ENCODE peak calls at places on chromosomes 1 and 21, in ten cellular contexts. P is esophagus squamous epithelium, O is spleen, Z is body of pancreas, N is transverse colon, E is A549, K is prostate gland, T is ovary, A is tibial nerve, D is GM12878. Q is an unnamed sample.

GRCh38 chr1:76546354-76546933 is 320.8 kb upstream of the ST6GALNAC5 start:
- DNase-seq in P (no peak), O (no peak), Z (no peak), N (no peak), E (no peak), K (no peak), T (no peak), A (no peak), D (no peak), Q (no peak)

GRCh38 chr1:54153548-54154439 is 994 bp upstream of the CDCP2 start:
- DNase-seq in P (no peak), O (peak; percentile 47), Z (peak; percentile 81), N (peak; percentile 55), E (no peak), K (peak; percentile 74), T (no peak), A (peak; percentile 53), D (no peak), Q (peak; percentile 90)

GRCh38 chr1:92367496-92367895 is 68.6 kb downstream of the RPAP2 start:
- DNase-seq in P (no peak), O (no peak), Z (no peak), N (no peak), E (no peak), K (no peak), T (no peak), A (no peak), D (no peak), Q (no peak)

GRCh38 chr21:35940074-35940927 is 120.0 kb downstream of the SETD4 start:
- DNase-seq in P (no peak), O (no peak), Z (peak; percentile 55), N (peak; percentile 35), E (peak; percentile 24), K (peak; percentile 46), T (peak; percentile 38), A (peak; percentile 56), D (no peak), Q (peak; percentile 22)

GRCh38 chr1:208825305-208825704 is 581.1 kb upstream of the PLXNA2 start:
- DNase-seq in P (no peak), O (no peak), Z (no peak), N (no peak), E (no peak), K (no peak), T (no peak), A (no peak), D (no peak), Q (no peak)

GRCh38 chr1:19678493-19678892 is 13.8 kb downstream of the HTR6 start:
- DNase-seq in P (no peak), O (no peak), Z (no peak), N (no peak), E (no peak), K (no peak), T (no peak), A (no peak), D (no peak), Q (no peak)

GRCh38 chr1:21297975-21298374 is 7.7 kb upstream of the ECE1 start:
- DNase-seq in P (no peak), O (no peak), Z (peak; percentile 27), N (peak; percentile 52), E (no peak), K (no peak), T (no peak), A (no peak), D (no peak), Q (no peak)

GRCh38 chr1:44048816-44049215 is 17.6 kb upstream of the SLC6A9 start:
- DNase-seq in P (no peak), O (no peak), Z (no peak), N (no peak), E (no peak), K (no peak), T (no peak), A (no peak), D (no peak), Q (no peak)

GRCh38 chr1:187476671-187477070 is 647.9 kb downstream of the PLA2G4A start:
- DNase-seq in P (no peak), O (no peak), Z (no peak), N (no peak), E (no peak), K (no peak), T (no peak), A (no peak), D (no peak), Q (no peak)

GRCh38 chr1:211305044-211305443 is 21.6 kb upstream of the TRAF5 start:
- DNase-seq in P (no peak), O (no peak), Z (no peak), N (no peak), E (no peak), K (no peak), T (no peak), A (no peak), D (no peak), Q (no peak)

GRCh38 chr1:221439734-221440436 is 302.0 kb downstream of the DUSP10 start:
- DNase-seq in P (no peak), O (no peak), Z (peak; percentile 25), N (no peak), E (peak; percentile 44), K (no peak), T (no peak), A (no peak), D (no peak), Q (no peak)

GRCh38 chr1:150487763-150488115 is 520 bp downstream of the TARS2 start:
- DNase-seq in P (no peak), O (peak; percentile 54), Z (no peak), N (no peak), E (no peak), K (no peak), T (no peak), A (no peak), D (no peak), Q (no peak)

GRCh38 chr1:150484431-150484830 is 2.8 kb upstream of the TARS2 start:
- DNase-seq in P (no peak), O (no peak), Z (no peak), N (no peak), E (no peak), K (no peak), T (no peak), A (no peak), D (no peak), Q (no peak)

GRCh38 chr1:150484861-150485260 is 2.4 kb upstream of the TARS2 start:
- DNase-seq in P (no peak), O (peak; percentile 33), Z (no peak), N (no peak), E (no peak), K (no peak), T (no peak), A (no peak), D (no peak), Q (no peak)

GRCh38 chr1:150486966-150487762 is at the start of gene TARS2:
- DNase-seq in P (peak; percentile 89), O (peak; percentile 92), Z (peak; percentile 99), N (peak; percentile 97), E (peak; percentile 93), K (peak; percentile 96), T (peak; percentile 93), A (peak; percentile 99), D (peak; percentile 99), Q (peak; percentile 96)
- TF ChIP-seq POLR2A in P (no peak), O (peak; percentile 59), Z (peak; percentile 75), N (peak; percentile 77), E (peak; percentile 73), K (peak; percentile 60), T (peak; percentile 25), A (peak; percentile 64), D (peak; percentile 96), Q (peak; percentile 66)

GRCh38 chr1:28241633-28242241 is 5.8 kb downstream of the ATP5IF1 start:
- DNase-seq in P (no peak), O (no peak), Z (no peak), N (no peak), E (no peak), K (peak; percentile 64), T (no peak), A (no peak), D (no peak), Q (no peak)

GRCh38 chr1:28236656-28237331 is 870 bp downstream of the ATP5IF1 start:
- DNase-seq in P (no peak), O (no peak), Z (no peak), N (no peak), E (no peak), K (no peak), T (no peak), A (no peak), D (no peak), Q (no peak)

GRCh38 chr1:28235746-28236655 is at the start of gene ATP5IF1:
- DNase-seq in P (peak; percentile 88), O (peak; percentile 97), Z (peak; percentile 98), N (peak; percentile 97), E (peak; percentile 98), K (peak; percentile 99), T (peak; percentile 96), A (peak; percentile 97), D (peak; percentile 96), Q (peak; percentile 97)

GRCh38 chr1:28240024-28240423 is 4.1 kb downstream of the ATP5IF1 start:
- DNase-seq in P (no peak), O (no peak), Z (no peak), N (no peak), E (no peak), K (no peak), T (no peak), A (no peak), D (no peak), Q (no peak)

GRCh38 chr1:28239004-28239403 is 3.1 kb downstream of the ATP5IF1 start:
- DNase-seq in P (no peak), O (no peak), Z (no peak), N (no peak), E (no peak), K (no peak), T (no peak), A (no peak), D (no peak), Q (no peak)
- H3K27ac ChIP-seq in P (no peak overlapping the region), O (no peak overlapping the region), Z (no peak overlapping the region), N (no peak overlapping the region), E (no peak overlapping the region), K (no peak overlapping the region), T (no peak overlapping the region), A (no peak overlapping the region), D (peak overlapping the region; percentile 38), Q (no peak overlapping the region)

DNA sequence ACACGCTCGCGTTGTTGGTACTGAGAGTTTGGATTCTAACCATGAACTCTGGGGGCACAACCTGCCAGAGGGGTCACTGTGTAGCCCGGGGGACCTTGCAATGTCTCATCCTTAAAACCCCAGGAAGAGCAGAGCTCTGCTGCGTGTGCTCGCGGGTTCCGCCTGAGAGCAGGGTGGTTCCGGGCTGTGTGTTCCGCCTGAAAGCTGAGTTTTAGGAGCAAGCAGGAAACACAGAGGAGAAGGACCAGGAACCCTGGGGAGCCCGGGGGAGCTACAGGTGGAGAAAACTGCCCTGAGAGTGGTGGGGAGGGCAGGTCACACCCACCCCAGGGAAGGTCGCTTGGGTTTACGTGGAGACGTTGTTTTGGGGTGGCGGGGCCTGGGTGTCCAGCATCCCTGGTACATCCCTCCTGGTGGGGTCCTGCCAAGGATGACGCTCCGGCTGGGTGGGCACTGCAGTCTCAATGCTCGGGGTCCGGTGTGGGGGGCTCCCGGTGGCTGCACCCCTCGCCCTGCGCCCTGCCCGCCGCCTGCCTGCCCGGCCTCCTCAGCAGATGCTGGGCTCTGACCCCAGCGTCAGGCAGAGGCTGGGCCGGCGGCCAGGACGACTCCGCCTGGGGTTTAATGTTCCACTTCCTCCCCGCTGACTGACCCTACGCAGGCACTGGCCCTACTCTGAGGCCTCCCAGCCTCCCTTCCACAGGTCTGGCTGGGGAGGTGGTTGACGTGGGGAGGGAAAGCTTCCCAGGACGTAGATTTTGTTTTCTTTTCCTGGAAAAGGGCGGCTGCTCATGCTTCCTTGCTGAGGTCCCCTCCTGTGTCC is 17.2 kb upstream of the C1orf159 start:
- DNase-seq in P (no peak), O (no peak), Z (peak; percentile 70), N (peak; percentile 86), E (no peak), K (no peak), T (no peak), A (peak; percentile 39), D (no peak), Q (no peak)
- TF ChIP-seq POLR2A in P (no peak), O (no peak), Z (peak; percentile 34), N (peak; percentile 78), E (no peak), K (no peak), T (no peak), A (no peak), D (no peak), Q (no peak)

GRCh38 chr1:243313635-243314536 is 58.0 kb downstream of the SDCCAG8 start:
- DNase-seq in P (no peak), O (no peak), Z (no peak), N (no peak), E (no peak), K (no peak), T (no peak), A (no peak), D (peak; percentile 94), Q (no peak)
- H3K27ac ChIP-seq in P (peak overlapping the region; percentile 11), O (peak overlapping the region; percentile 15), Z (no peak overlapping the region), N (no peak overlapping the region), E (no peak overlapping the region), K (no peak overlapping the region), T (no peak overlapping the region), A (no peak overlapping the region), D (peak overlapping the region; percentile 94), Q (no peak overlapping the region)